ENCODE peak calls at places on chromosomes 2 and 18, in four cellular contexts. S is lower lobe of right lung, W is AG04450, Q is sigmoid colon. V is an unnamed sample.

GRCh38 chr2:129794116-129794515 is 185.3 kb upstream of the RAB6C start:
- DNase-seq in W (no peak), S (no peak), Q (no peak), V (no peak)

GRCh38 chr2:148058641-148059040 is 37.8 kb downstream of the MBD5 start:
- DNase-seq in W (peak; percentile 3), Q (no peak), S (no peak), V (no peak)

GRCh38 chr2:194603429-194603828 is 1053.6 kb upstream of the SLC39A10 start:
- DNase-seq in W (no peak), Q (no peak), S (no peak), V (no peak)

GRCh38 chr2:61151434-61151833 is 10.6 kb upstream of the C2orf74 start:
- DNase-seq in S (no peak), W (no peak), Q (no peak), V (no peak)

GRCh38 chr2:221097568-221097915 is 474.6 kb downstream of the EPHA4 start:
- DNase-seq in W (peak; percentile 48), S (no peak), Q (no peak), V (no peak)

GRCh38 chr2:42618116-42618515 is 49.7 kb downstream of the MTA3 start:
- DNase-seq in W (no peak), Q (no peak), S (no peak), V (no peak)

GRCh38 chr2:26309921-26310320 is 36.0 kb upstream of the SELENOI start:
- DNase-seq in S (no peak), Q (no peak), W (no peak), V (no peak)

GRCh38 chr2:201441409-201441808 is 9.8 kb downstream of the TRAK2 start:
- DNase-seq in S (no peak), Q (no peak), W (no peak), V (no peak)

GRCh38 chr2:133532919-133533318 is 35.3 kb downstream of the NCKAP5 start:
- DNase-seq in S (no peak), W (no peak), Q (no peak), V (no peak)

GRCh38 chr18:34158881-34159690 is 65.6 kb downstream of the NOL4 start:
- DNase-seq in W (no peak), S (peak; percentile 37), Q (peak; percentile 64), V (peak; percentile 19)

GRCh38 chr2:170824526-170825015 is 7.9 kb downstream of the GAD1 start:
- DNase-seq in Q (no peak), S (no peak), W (no peak), V (no peak)

GRCh38 chr2:167140767-167141166 is 252.5 kb downstream of the XIRP2 start:
- DNase-seq in S (no peak), W (peak; percentile 96), Q (no peak), V (peak; percentile 26)

GRCh38 chr2:109592905-109593304 is 20.9 kb downstream of the SEPTIN10 start:
- DNase-seq in S (no peak), W (no peak), Q (no peak), V (no peak)

GRCh38 chr2:48479923-48480322 is 50.0 kb upstream of the STON1 start:
- DNase-seq in S (no peak), Q (no peak), W (no peak), V (no peak)

GRCh38 chr2:224645722-224646121 is 60.6 kb upstream of the CUL3 start:
- DNase-seq in Q (no peak), W (no peak), S (no peak), V (no peak)

GRCh38 chr2:43450617-43451016 is 145.2 kb downstream of the THADA start:
- DNase-seq in Q (no peak), S (no peak), W (no peak), V (no peak)

GRCh38 chr2:55760125-55760524 is 66.5 kb upstream of the PNPT1 start:
- DNase-seq in S (no peak), W (no peak), Q (no peak), V (no peak)

GRCh38 chr18:28834889-28835288 is 658.0 kb upstream of the CDH2 start:
- DNase-seq in Q (no peak), S (no peak), W (no peak), V (no peak)

GRCh38 chr2:74556831-74557370 is 2.4 kb downstream of the DOK1 start:
- DNase-seq in W (no peak), S (no peak), Q (no peak), V (no peak)

GRCh38 chr2:120237491-120237902 is 14.3 kb upstream of the TMEM185B start:
- DNase-seq in Q (no peak), S (no peak), W (no peak), V (no peak)

GRCh38 chr2:33494155-33494779 is 17.8 kb downstream of the RASGRP3 start:
- DNase-seq in Q (no peak), W (no peak), S (no peak), V (no peak)

GRCh38 chr2:64283641-64284371 is 139.6 kb upstream of the PELI1 start:
- DNase-seq in S (no peak), W (no peak), Q (no peak), V (no peak)

GRCh38 chr2:232230557-232230956 is 148.0 kb upstream of the ALPP start:
- DNase-seq in Q (no peak), S (no peak), W (no peak), V (no peak)

GRCh38 chr2:190466819-190467444 is 58.8 kb downstream of the MFSD6 start:
- DNase-seq in S (no peak), W (no peak), Q (no peak), V (no peak)

GRCh38 chr2:203021986-203022385 is 7.3 kb downstream of the NBEAL1 start:
- DNase-seq in W (no peak), Q (no peak), S (no peak), V (no peak)

GRCh38 chr2:203019142-203019541 is 4.5 kb downstream of the NBEAL1 start:
- DNase-seq in S (no peak), W (no peak), Q (no peak), V (no peak)

GRCh38 chr2:203016716-203017115 is 2.0 kb downstream of the NBEAL1 start:
- DNase-seq in W (no peak), S (no peak), Q (no peak), V (no peak)

GRCh38 chr2:203014456-203015199 is at the start of gene NBEAL1:
- DNase-seq in W (peak; percentile 99), Q (peak; percentile 99), S (peak; percentile 99), V (peak; percentile 98)

DNA sequence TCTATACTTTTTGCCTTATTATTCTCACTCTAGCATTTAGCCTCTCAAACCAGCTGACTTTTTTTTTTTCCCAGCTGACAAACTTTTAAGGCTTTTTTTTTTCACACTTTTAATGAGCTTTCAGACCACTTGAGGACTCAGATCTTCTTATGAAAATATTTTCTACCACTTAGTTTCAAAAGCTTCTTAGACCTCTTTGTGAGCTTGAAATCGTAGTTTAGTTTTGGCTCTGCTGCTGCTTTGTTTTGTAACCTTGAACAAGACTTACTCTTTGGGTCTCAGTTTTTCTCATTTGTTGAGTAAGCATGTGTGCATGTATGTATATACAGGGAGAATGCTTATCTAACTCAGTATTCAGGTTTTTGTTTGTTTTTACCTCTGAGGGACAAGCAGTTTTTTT is 3.5 kb downstream of the NBEAL1 start:
- DNase-seq in S (no peak), W (no peak), Q (no peak), V (no peak)
- H3K27ac ChIP-seq in S (peak overlapping the region; percentile 3), W (no peak overlapping the region), Q (peak overlapping the region; percentile 96), V (peak overlapping the region; percentile 38)

GRCh38 chr2:161032635-161033034 is 127.6 kb upstream of the TANK start:
- DNase-seq in Q (no peak), W (no peak), S (no peak), V (no peak)

GRCh38 chr2:161030260-161031063 is 129.8 kb upstream of the TANK start:
- DNase-seq in S (no peak), W (peak; percentile 97), Q (peak; percentile 77), V (no peak)

GRCh38 chr2:161033059-161033660 is 127.1 kb upstream of the TANK start:
- DNase-seq in W (no peak), S (no peak), Q (no peak), V (no peak)

GRCh38 chr2:161029321-161029720 is 130.9 kb upstream of the TANK start:
- DNase-seq in Q (no peak), S (no peak), W (no peak), V (no peak)

DNA sequence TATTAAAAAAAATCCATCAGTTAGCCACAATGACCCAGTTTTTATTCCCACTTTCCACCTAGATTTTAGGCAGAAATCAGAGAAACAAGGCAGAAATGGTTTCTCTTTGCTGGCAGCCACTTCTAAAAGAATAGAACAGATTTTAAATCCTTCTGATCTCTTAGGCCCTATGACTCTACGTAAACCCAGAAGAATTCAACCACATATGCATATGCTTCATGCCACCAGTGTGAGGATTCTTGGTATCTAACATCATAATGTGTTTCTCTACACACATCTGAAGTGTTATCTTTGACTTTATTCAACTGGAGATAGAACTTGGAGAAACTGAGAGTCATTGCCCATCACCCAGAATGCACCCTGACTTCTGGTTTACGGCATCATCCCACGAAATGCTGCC is 128.7 kb upstream of the TANK start:
- DNase-seq in W (no peak), S (no peak), Q (no peak), V (no peak)
- TF ChIP-seq CTCF in W (no peak), S (no peak), Q (no peak), V (no peak)

GRCh38 chr2:10122500-10123280 is at the start of gene RRM2:
- DNase-seq in Q (peak; percentile 97), W (peak; percentile 51), S (peak; percentile 94), V (peak; percentile 95)
- H3K27ac ChIP-seq in Q (no peak within 1 kb of the TSS), W (peak within 1 kb of the TSS; percentile 47), S (no peak within 1 kb of the TSS), V (no peak within 1 kb of the TSS)

GRCh38 chr18:74679006-74679678 is 81.5 kb downstream of the ZNF407 start:
- DNase-seq in S (no peak), W (no peak), Q (no peak), V (no peak)
- TF ChIP-seq CTCF in S (no peak), W (no peak), Q (no peak), V (no peak)

GRCh38 chr2:226553333-226553732 is 246.3 kb downstream of the IRS1 start:
- DNase-seq in W (no peak), S (no peak), Q (no peak), V (no peak)

GRCh38 chr2:226552571-226553285 is 246.9 kb downstream of the IRS1 start:
- DNase-seq in W (no peak), S (no peak), Q (no peak), V (no peak)

GRCh38 chr2:226554726-226555125 is 244.9 kb downstream of the IRS1 start:
- DNase-seq in W (no peak), S (no peak), Q (no peak), V (no peak)

GRCh38 chr2:226558418-226558817 is 241.2 kb downstream of the IRS1 start:
- DNase-seq in Q (no peak), S (no peak), W (no peak), V (no peak)

GRCh38 chr2:226556050-226556449 is 243.6 kb downstream of the IRS1 start:
- DNase-seq in Q (no peak), S (no peak), W (no peak), V (no peak)
- H3K27ac ChIP-seq in Q (no peak overlapping the region), S (no peak overlapping the region), W (no peak overlapping the region), V (no peak overlapping the region)